ENCODE peak calls at places on chromosomes 16 and 17, in seven cellular contexts. Z is GM12878, H is H1, X is SK-N-SH, D is HepG2, P is HCT116, L is K562. A is an unnamed sample.

GRCh38 chr16:57388359-57389086 is 16.0 kb upstream of the CCL17 start:
- DNase-seq in Z (peak), H (no peak), X (no peak), D (no peak), P (no peak), L (no peak), A (no peak)

GRCh38 chr17:32927724-32928526 is at the start of gene TMEM98:
- DNase-seq in Z (no peak), H (no peak), X (peak), D (no peak), P (no peak), L (peak), A (peak)

GRCh38 chr17:72332367-72332766 is 211.5 kb downstream of the SOX9 start:
- DNase-seq in Z (peak), H (no peak), X (no peak), D (no peak), P (no peak), L (no peak), A (no peak)

GRCh38 chr16:14564323-14564722 is 65.7 kb downstream of the PARN start:
- DNase-seq in Z (no peak), H (no peak), X (no peak), D (peak), P (no peak), L (no peak), A (peak)

GRCh38 chr17:47219621-47220475 is 10.7 kb downstream of the MYL4 start:
- DNase-seq in Z (no peak), H (no peak), X (no peak), D (no peak), P (no peak), L (no peak), A (no peak)

GRCh38 chr16:20851601-20852000 is 45.3 kb downstream of the REXO5 start:
- DNase-seq in Z (no peak), H (no peak), X (no peak), D (peak), P (peak), L (no peak), A (peak)

GRCh38 chr17:12545877-12546513 is 119.7 kb upstream of the MYOCD start:
- DNase-seq in Z (no peak), H (peak), X (peak), D (peak), P (peak), L (peak), A (peak)

GRCh38 chr16:81485824-81486554 is 41.4 kb downstream of the CMIP start:
- DNase-seq in Z (no peak), H (no peak), X (no peak), D (no peak), P (peak), L (no peak), A (no peak)

GRCh38 chr17:46978489-46979022 is 497 bp downstream of the RPRML start:
- DNase-seq in Z (no peak), H (no peak), X (peak), D (no peak), P (no peak), L (peak), A (no peak)

GRCh38 chr16:86010680-86011141 is 111.7 kb downstream of the IRF8 start:
- DNase-seq in Z (no peak), H (no peak), X (no peak), D (no peak), P (no peak), L (no peak), A (no peak)

GRCh38 chr16:22077700-22078313 is 14.5 kb upstream of the VWA3A start:
- DNase-seq in Z (no peak), H (no peak), X (peak), D (peak), P (peak), L (peak), A (peak)

GRCh38 chr16:86901483-86901882 is 323.1 kb downstream of the FOXL1 start:
- DNase-seq in Z (no peak), H (no peak), X (no peak), D (no peak), P (no peak), L (no peak), A (no peak)

GRCh38 chr17:41919840-41920579 is 1.3 kb upstream of the ACLY start:
- DNase-seq in Z (no peak), H (no peak), X (no peak), D (no peak), P (no peak), L (no peak), A (peak)

GRCh38 chr16:83187404-83187803 is 560.6 kb downstream of the CDH13 start:
- DNase-seq in Z (no peak), H (no peak), X (no peak), D (no peak), P (no peak), L (no peak), A (no peak)

GRCh38 chr17:40515491-40516041 is 14.1 kb upstream of the TNS4 start:
- DNase-seq in Z (no peak), H (no peak), X (no peak), D (no peak), P (no peak), L (no peak), A (no peak)

GRCh38 chr16:86497551-86498021 is 12.7 kb upstream of the FOXF1 start:
- DNase-seq in Z (no peak), H (no peak), X (no peak), D (no peak), P (no peak), L (no peak), A (no peak)

GRCh38 chr16:55993088-55993487 is 117.9 kb upstream of the CES5A start:
- DNase-seq in Z (no peak), H (no peak), X (no peak), D (no peak), P (no peak), L (no peak), A (no peak)

GRCh38 chr17:55710829-55711496 is 11.7 kb downstream of the TMEM100 start:
- DNase-seq in Z (no peak), H (no peak), X (no peak), D (no peak), P (no peak), L (no peak), A (no peak)

GRCh38 chr17:33901085-33901484 is 354.0 kb upstream of the CCL2 start:
- DNase-seq in Z (no peak), H (no peak), X (no peak), D (no peak), P (no peak), L (peak), A (no peak)

GRCh38 chr17:31788956-31789355 is 70.1 kb downstream of the COPRS start:
- DNase-seq in Z (no peak), H (no peak), X (no peak), D (no peak), P (no peak), L (no peak), A (no peak)

GRCh38 chr17:64627797-64628196 is 34.3 kb downstream of the SMURF2 start:
- DNase-seq in Z (no peak), H (no peak), X (no peak), D (peak), P (no peak), L (no peak), A (no peak)

GRCh38 chr17:30238387-30239088 is 3.0 kb upstream of the SLC6A4 start:
- DNase-seq in Z (no peak), H (no peak), X (no peak), D (no peak), P (no peak), L (peak), A (no peak)

GRCh38 chr17:31484821-31485220 is 93.3 kb downstream of the RAB11FIP4 start:
- DNase-seq in Z (no peak), H (no peak), X (no peak), D (no peak), P (no peak), L (no peak), A (no peak)

GRCh38 chr17:71180801-71181385 is 939.9 kb upstream of the SOX9 start:
- DNase-seq in Z (no peak), H (no peak), X (peak), D (no peak), P (no peak), L (no peak), A (no peak)

GRCh38 chr17:10099051-10099571 is 99.3 kb downstream of the GAS7 start:
- DNase-seq in Z (no peak), H (no peak), X (no peak), D (no peak), P (no peak), L (no peak), A (no peak)

GRCh38 chr17:19250421-19251141 is 13.4 kb downstream of the EPN2 start:
- DNase-seq in Z (no peak), H (no peak), X (peak), D (no peak), P (no peak), L (no peak), A (no peak)

GRCh38 chr17:62887437-62887836 is 78.6 kb upstream of the TANC2 start:
- DNase-seq in Z (no peak), H (no peak), X (no peak), D (no peak), P (no peak), L (no peak), A (no peak)

GRCh38 chr16:75097941-75098897 is 18.4 kb downstream of the LDHD start:
- DNase-seq in Z (no peak), H (no peak), X (no peak), D (no peak), P (no peak), L (no peak), A (no peak)

GRCh38 chr16:12617401-12617819 is 186.3 kb downstream of the CPPED1 start:
- DNase-seq in Z (no peak), H (no peak), X (no peak), D (no peak), P (no peak), L (no peak), A (no peak)

GRCh38 chr17:46144246-46144645 is 49.0 kb downstream of the KANSL1 start:
- DNase-seq in Z (no peak), H (no peak), X (no peak), D (no peak), P (no peak), L (no peak), A (no peak)

GRCh38 chr17:39192901-39193300 is 4.6 kb downstream of the CACNB1 start:
- DNase-seq in Z (no peak), H (no peak), X (no peak), D (no peak), P (no peak), L (no peak), A (no peak)

GRCh38 chr17:39195568-39196160 is 1.8 kb downstream of the CACNB1 start:
- DNase-seq in Z (no peak), H (no peak), X (no peak), D (no peak), P (no peak), L (no peak), A (peak)

GRCh38 chr17:39194985-39195524 is 2.4 kb downstream of the CACNB1 start:
- DNase-seq in Z (no peak), H (no peak), X (no peak), D (no peak), P (no peak), L (no peak), A (no peak)

GRCh38 chr17:39193346-39193745 is 4.1 kb downstream of the CACNB1 start:
- DNase-seq in Z (no peak), H (no peak), X (no peak), D (no peak), P (no peak), L (no peak), A (no peak)

DNA sequence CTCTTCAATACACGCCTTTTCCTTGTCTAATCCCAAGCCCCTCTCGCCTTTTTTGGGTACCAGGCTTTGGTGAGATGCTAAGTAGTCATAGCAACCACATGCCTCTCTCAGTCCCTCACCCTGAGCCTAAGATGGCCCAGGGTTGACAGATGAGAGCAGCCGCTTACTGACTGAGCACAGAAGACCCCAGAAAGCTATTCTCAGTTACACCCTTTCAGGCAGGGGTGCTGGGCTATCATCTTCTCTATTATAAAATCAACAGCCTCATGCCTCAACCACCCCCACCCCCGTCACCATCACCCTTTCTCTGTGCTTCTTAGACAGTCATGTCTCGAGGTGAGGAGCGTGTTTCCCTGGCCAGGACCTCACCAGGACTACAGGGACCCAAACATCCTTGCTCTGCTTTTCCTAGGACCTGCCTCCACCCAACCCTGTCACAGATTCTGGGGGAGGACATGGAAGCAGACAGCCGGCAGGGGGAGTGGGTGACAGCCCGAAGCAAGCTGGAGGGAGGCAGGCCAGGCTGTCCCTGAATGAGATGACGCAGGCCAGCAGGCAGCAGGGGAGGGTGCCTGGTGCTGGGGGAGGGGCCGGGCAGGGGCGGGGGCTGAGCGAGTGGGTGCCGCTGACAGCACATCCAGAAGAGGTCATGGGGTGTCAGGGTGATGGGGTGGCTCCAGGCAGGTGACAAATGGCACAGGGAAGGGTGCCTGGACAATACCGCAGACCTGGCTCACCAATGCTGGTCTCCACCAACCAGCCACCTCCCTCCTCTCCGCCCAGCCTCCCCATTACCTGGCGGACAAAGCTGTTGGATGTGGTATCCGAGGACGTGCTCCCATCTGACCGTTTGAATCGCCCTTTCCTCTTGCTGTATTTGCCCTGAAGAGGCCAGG is 3.1 kb downstream of the CACNB1 start:
- DNase-seq in Z (no peak), H (no peak), X (peak), D (peak), P (no peak), L (peak), A (no peak)
- TF ChIP-seq JUND in Z (no peak), H (no peak), X (no peak), D (no peak), P (no peak), L (peak), A (no peak)

GRCh38 chr17:75872434-75873351 is 5.7 kb downstream of the TRIM47 start:
- DNase-seq in Z (no peak), H (no peak), X (peak), D (peak), P (no peak), L (peak), A (peak)

GRCh38 chr17:75874323-75875181 is 3.8 kb downstream of the TRIM47 start:
- DNase-seq in Z (no peak), H (no peak), X (peak), D (no peak), P (no peak), L (peak), A (no peak)

GRCh38 chr17:75873587-75874322 is 4.6 kb downstream of the TRIM47 start:
- DNase-seq in Z (no peak), H (no peak), X (peak), D (no peak), P (no peak), L (no peak), A (no peak)

GRCh38 chr17:75864448-75864871 is 9.3 kb upstream of the WBP2 start:
- DNase-seq in Z (peak), H (no peak), X (peak), D (no peak), P (no peak), L (no peak), A (no peak)

DNA sequence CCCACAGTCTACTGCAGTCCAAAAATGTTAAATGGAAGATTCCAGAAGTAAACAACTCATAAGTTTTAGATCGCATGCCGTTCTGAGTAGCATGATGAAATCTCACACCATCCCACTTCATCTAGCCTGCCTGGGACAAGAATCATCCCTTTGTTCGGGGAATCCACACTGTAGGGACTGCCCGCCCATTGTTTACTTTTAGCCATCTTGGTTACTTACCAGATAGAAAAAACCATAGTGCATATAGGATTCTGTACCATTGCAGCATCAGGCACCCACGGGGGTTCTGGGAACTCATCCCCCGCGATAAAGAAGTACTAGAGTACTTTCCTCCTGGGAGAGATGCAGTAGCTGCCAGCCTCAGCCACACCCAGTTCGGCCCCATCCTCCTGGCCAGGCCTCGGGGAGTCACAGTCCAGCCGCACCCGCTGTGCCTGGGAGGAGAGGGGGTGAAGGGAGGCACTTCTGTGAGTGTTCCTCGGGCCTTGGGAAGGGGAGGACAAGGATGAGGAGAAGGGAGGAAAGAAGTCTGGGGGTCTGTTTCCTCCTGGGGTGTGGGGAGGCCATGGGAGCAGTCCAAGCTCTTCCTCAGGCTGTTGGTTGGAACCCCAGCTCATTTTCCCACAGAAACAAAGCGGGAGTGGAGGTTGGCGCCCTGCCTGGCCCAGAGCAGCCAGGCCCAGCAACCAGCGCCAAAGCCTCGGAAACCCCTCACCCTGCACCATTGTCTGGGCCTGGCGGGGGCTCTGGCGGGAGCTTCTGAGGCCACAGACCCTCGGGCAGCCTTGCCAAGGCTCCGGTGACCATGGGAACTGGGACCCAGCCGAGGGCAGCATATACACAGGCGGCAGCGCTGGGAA is 8.9 kb downstream of the TRIM47 start:
- DNase-seq in Z (no peak), H (no peak), X (peak), D (peak), P (no peak), L (peak), A (no peak)
- TF ChIP-seq JUND in Z (no peak), H (no peak), X (no peak), D (no peak), P (no peak), L (no peak), A (no peak)

GRCh38 chr17:77834170-77835115 is 124.1 kb upstream of the TNRC6C start:
- DNase-seq in Z (peak), H (no peak), X (peak), D (peak), P (peak), L (peak), A (no peak)
- TF ChIP-seq JUND in Z (peak), H (peak), X (peak), D (no peak), P (peak), L (peak), A (no peak)

DNA sequence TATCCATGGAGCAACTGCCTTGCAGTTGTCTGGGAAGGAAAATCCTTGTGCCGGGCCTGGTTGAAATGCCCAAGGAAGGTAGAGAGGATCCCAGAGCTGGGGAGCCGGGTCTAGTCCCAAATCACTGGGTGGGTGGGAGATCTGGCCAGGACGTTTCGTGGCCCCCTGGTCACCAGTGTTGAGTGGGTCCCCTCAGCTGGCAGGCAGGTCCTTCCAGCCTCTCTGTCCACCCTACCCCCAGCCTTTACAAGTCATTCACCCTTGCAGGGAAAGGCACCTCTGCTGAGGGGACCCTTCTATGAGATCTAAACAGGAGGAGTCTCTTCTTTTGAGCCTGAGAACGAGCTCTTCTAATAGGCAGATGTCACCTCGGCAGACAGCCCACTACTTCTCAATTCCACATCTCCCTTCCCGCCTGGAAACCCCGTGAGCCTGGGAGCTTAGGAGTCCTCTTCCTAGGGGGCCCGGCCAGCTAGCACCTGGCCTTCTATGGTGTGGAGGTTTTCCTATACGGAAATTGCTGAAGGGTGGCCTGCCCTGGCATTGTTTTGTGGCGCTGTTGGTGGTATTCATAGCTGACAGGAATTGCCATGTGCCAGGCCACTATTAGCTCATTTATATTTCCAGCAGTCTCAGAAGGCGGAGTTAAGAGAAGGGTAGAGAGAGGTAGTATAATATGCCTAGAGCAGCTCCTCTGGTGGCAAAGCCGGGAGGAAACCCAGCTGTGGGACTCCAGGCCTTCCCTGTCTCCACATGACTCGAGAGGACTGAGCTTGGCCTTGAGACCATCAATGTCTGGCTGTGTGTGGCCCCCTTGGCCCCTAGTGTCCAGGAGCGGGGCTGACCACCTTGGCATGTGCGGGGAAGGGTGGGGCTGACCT is 13.3 kb downstream of the MPRIP start:
- DNase-seq in Z (no peak), H (no peak), X (no peak), D (no peak), P (no peak), L (no peak), A (peak)
- TF ChIP-seq JUND in Z (no peak), H (no peak), X (no peak), D (no peak), P (no peak), L (no peak), A (no peak)

GRCh38 chr17:76775021-76775420 is 37.1 kb downstream of the MFSD11 start:
- DNase-seq in Z (no peak), H (no peak), X (no peak), D (no peak), P (no peak), L (no peak), A (no peak)

GRCh38 chr17:76772842-76773521 is 35.1 kb downstream of the MFSD11 start:
- DNase-seq in Z (no peak), H (no peak), X (peak), D (peak), P (peak), L (no peak), A (no peak)
- TF ChIP-seq JUND in Z (no peak), H (no peak), X (peak), D (no peak), P (peak), L (no peak), A (no peak)

GRCh38 chr16:67431077-67431804 is at the start of gene HSD11B2:
- DNase-seq in Z (no peak), H (no peak), X (peak), D (no peak), P (peak), L (peak), A (peak)
- TF ChIP-seq JUND in Z (no peak), H (no peak), X (no peak), D (no peak), P (no peak), L (no peak), A (no peak)

DNA sequence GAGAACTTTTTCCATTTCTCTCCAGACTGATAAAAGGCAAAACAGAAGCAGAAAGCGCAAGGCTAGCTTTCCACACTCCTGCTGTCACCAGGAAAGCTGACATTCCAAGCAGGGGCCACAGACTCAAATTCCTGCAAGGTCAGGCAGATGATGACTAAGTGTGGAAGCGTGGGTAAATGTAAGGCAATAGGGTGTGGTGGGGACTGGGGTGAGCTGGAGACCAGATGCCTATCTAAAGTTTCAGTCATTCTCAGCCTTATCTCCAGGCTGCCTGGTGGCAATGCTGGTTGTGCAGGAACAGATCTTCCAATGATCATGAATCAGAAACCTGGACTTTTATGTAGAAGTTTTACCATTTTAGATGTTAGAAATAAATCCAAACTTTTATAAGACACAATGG is 224.1 kb downstream of the GSG1L start:
- DNase-seq in Z (no peak), H (no peak), X (no peak), D (no peak), P (no peak), L (peak), A (no peak)
- TF ChIP-seq JUND in Z (no peak), H (no peak), X (no peak), D (no peak), P (no peak), L (no peak), A (no peak)

A was measured in T47D.